ENCODE peak calls at places on chromosomes 16 and 17, in four cellular contexts. R is glutamatergic neuron, B is HT1080, M is ACHN. W is an unnamed sample.

GRCh38 chr17:34246436-34246835 is 8.6 kb upstream of the CCL2 start:
- DNase-seq in R (no peak), B (no peak), M (no peak), W (no peak)

GRCh38 chr16:22948603-22949368 is 134.8 kb downstream of the HS3ST2 start:
- DNase-seq in R (peak), B (peak), M (peak), W (peak)

GRCh38 chr17:81928497-81929252 is 1.1 kb upstream of the MAFG start:
- DNase-seq in R (no peak), B (no peak), M (no peak), W (no peak)

GRCh38 chr16:84833142-84833495 is 13.3 kb downstream of the CRISPLD2 start:
- DNase-seq in R (no peak), B (no peak), M (no peak), W (no peak)

GRCh38 chr17:82639628-82640027 is 8.6 kb downstream of the WDR45B start:
- DNase-seq in R (no peak), B (no peak), M (no peak), W (no peak)

GRCh38 chr16:85649978-85650863 is 37.1 kb downstream of the GSE1 start:
- DNase-seq in R (no peak), B (no peak), M (no peak), W (no peak)

GRCh38 chr16:56858375-56858774 is 6.6 kb upstream of the SLC12A3 start:
- DNase-seq in R (no peak), B (no peak), M (no peak), W (no peak)

GRCh38 chr17:31008374-31009035 is 37.7 kb downstream of the RNF135 start:
- DNase-seq in R (peak), B (no peak), M (peak), W (peak)

GRCh38 chr17:27906623-27907022 is 13.5 kb upstream of the LYRM9 start:
- DNase-seq in R (no peak), B (no peak), M (no peak), W (no peak)

GRCh38 chr16:49638696-49639629 is 216.9 kb downstream of the ZNF423 start:
- DNase-seq in R (peak), B (no peak), M (no peak), W (no peak)

GRCh38 chr17:82923366-82924113 is 83.7 kb upstream of the ZNF750 start:
- DNase-seq in R (no peak), B (no peak), M (no peak), W (no peak)

GRCh38 chr17:68101992-68102758 is 66.6 kb downstream of the KPNA2 start:
- DNase-seq in R (no peak), B (no peak), M (peak), W (peak)

GRCh38 chr17:51355314-51356083 is 95.2 kb downstream of the UTP18 start:
- DNase-seq in R (no peak), B (no peak), M (no peak), W (no peak)

GRCh38 chr17:38917259-38917658 is 8.2 kb upstream of the LASP1NB start:
- DNase-seq in R (no peak), B (no peak), M (no peak), W (no peak)

GRCh38 chr16:1542166-1542500 is 8.7 kb downstream of the TMEM204 start:
- DNase-seq in R (no peak), B (no peak), M (no peak), W (no peak)

GRCh38 chr16:89007371-89008249 is 30.6 kb upstream of the CBFA2T3 start:
- DNase-seq in R (no peak), B (no peak), M (no peak), W (no peak)

GRCh38 chr17:43661699-43662431 is at the start of gene MEOX1:
- DNase-seq in R (no peak), B (peak), M (no peak), W (peak)

GRCh38 chr16:52383640-52384292 is 163.2 kb downstream of the TOX3 start:
- DNase-seq in R (no peak), B (no peak), M (no peak), W (no peak)

GRCh38 chr17:38719284-38719942 is 10.7 kb upstream of the CISD3 start:
- DNase-seq in R (no peak), B (no peak), M (no peak), W (no peak)

GRCh38 chr17:9544221-9544620 is 31.4 kb downstream of the STX8 start:
- DNase-seq in R (no peak), B (no peak), M (no peak), W (peak)

GRCh38 chr16:71338193-71338592 is 20.3 kb upstream of the CALB2 start:
- DNase-seq in R (no peak), B (peak), M (peak), W (peak)

GRCh38 chr17:2343421-2343820 is 6.1 kb downstream of the SGSM2 start:
- DNase-seq in R (no peak), B (no peak), M (no peak), W (no peak)

GRCh38 chr16:68291227-68291626 is 19.5 kb downstream of the SLC7A6OS start:
- DNase-seq in R (no peak), B (no peak), M (no peak), W (no peak)

W was measured in Daoy.